ENCODE peak calls at places on chromosomes 12 and 14, in ten cellular contexts. M is NT2/D1; Y is lung; Q is heart left ventricle; T is PC-3; B is fibroblast of pulmonary artery; H is A549; U is fibroblast of mammary gland; C is fibroblast of lung; V is CD4-positive, CD25-positive, alpha-beta regulatory T cell. R is an unnamed sample.
A peak's percentile ranks its signal among the peaks of the same experiment; 100 is the strongest.

GRCh38 chr14:100221419-100222218 is 17.3 kb upstream of the YY1 start:
- DNase-seq in M (no peak), Y (peak; percentile 49), Q (peak; percentile 49), T (peak; percentile 55), B (peak; percentile 49), H (no peak), U (peak; percentile 55), C (peak; percentile 67), V (peak; percentile 73), R (peak; percentile 73)

GRCh38 chr14:61025239-61026223 is 44.5 kb downstream of the SLC38A6 start:
- DNase-seq in M (peak; percentile 30), Y (peak; percentile 45), Q (peak; percentile 44), T (peak; percentile 96), B (peak; percentile 85), H (peak; percentile 76), U (peak; percentile 82), C (peak; percentile 75), V (peak; percentile 48), R (peak; percentile 96)

GRCh38 chr12:113332688-113333087 is 2.2 kb downstream of the SLC8B1 start:
- DNase-seq in M (no peak), Y (no peak), Q (no peak), T (no peak), B (no peak), H (no peak), U (no peak), C (no peak), V (no peak), R (no peak)

GRCh38 chr12:96041181-96041580 is 5.8 kb upstream of the LTA4H start:
- DNase-seq in M (no peak), Y (no peak), Q (no peak), T (no peak), B (no peak), H (no peak), U (no peak), C (no peak), V (no peak), R (no peak)

GRCh38 chr14:105733081-105734065 is 207.0 kb downstream of the TMEM121 start:
- DNase-seq in M (no peak), Y (no peak), Q (no peak), T (no peak), B (no peak), H (no peak), U (no peak), C (no peak), V (no peak), R (peak; percentile 65)

GRCh38 chr12:67701121-67701520 is 52.6 kb downstream of the DYRK2 start:
- DNase-seq in M (no peak), Y (no peak), Q (no peak), T (peak; percentile 55), B (no peak), H (no peak), U (peak; percentile 75), C (peak; percentile 52), V (no peak), R (no peak)

GRCh38 chr12:132561784-132562156 is 48.6 kb downstream of the LRCOL1 start:
- DNase-seq in M (peak; percentile 28), Y (no peak), Q (no peak), T (peak; percentile 46), B (no peak), H (peak; percentile 54), U (peak; percentile 13), C (no peak), V (no peak), R (peak; percentile 77)

GRCh38 chr12:20588057-20588456 is 107.1 kb upstream of the SLCO1C1 start:
- DNase-seq in M (no peak), Y (no peak), Q (no peak), T (no peak), B (no peak), H (no peak), U (no peak), C (no peak), V (no peak), R (no peak)

GRCh38 chr12:57615637-57616036 is 4.4 kb downstream of the ARHGEF25 start:
- DNase-seq in M (no peak), Y (no peak), Q (no peak), T (no peak), B (no peak), H (no peak), U (no peak), C (no peak), V (no peak), R (no peak)

GRCh38 chr12:5165296-5165970 is 121.8 kb downstream of the KCNA5 start:
- DNase-seq in M (no peak), Y (no peak), Q (no peak), T (peak; percentile 28), B (no peak), H (no peak), U (no peak), C (no peak), V (no peak), R (no peak)

GRCh38 chr12:113244015-113244983 is 23.0 kb downstream of the TPCN1 start:
- DNase-seq in M (no peak), Y (peak; percentile 86), Q (peak; percentile 84), T (peak; percentile 86), B (peak; percentile 49), H (no peak), U (no peak), C (no peak), V (no peak), R (no peak)

DNA sequence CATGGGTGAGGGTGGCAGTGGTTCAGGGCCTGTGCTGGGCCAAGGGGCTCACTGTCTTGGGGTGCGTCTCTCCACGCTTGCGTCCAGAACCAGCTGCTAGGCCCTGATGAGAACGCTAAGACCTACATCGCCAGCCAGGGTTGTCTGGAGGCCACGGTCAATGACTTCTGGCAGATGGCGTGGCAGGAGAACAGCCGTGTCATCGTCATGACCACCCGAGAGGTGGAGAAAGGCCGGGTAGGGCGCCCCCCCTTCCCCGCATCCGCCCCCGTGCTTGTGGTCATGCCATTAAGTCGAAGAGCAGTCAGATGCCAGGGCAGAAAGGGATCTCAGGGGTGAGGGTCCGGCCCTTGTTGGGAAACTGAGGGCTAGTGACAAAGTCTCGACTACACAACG is 5.2 kb downstream of the PTPN6 start:
- DNase-seq in M (no peak), Y (no peak), Q (no peak), T (no peak), B (no peak), H (no peak), U (no peak), C (no peak), V (no peak), R (no peak)
- H3K4me3 ChIP-seq in M (no peak overlapping the region), Y (no peak overlapping the region), Q (no peak overlapping the region), T (no peak overlapping the region), B (no peak overlapping the region), H (no peak overlapping the region), U (no peak overlapping the region), C (no peak overlapping the region), V (no peak overlapping the region), R (no peak overlapping the region)

GRCh38 chr14:95523818-95524448 is 7.5 kb upstream of the SYNE3 start:
- DNase-seq in M (no peak), Y (peak; percentile 57), Q (peak; percentile 44), T (no peak), B (peak; percentile 76), H (no peak), U (peak; percentile 65), C (no peak), V (no peak), R (peak; percentile 68)
- H3K4me3 ChIP-seq in M (no peak overlapping the region), Y (no peak overlapping the region), Q (no peak overlapping the region), T (no peak overlapping the region), B (no peak overlapping the region), H (no peak overlapping the region), U (no peak overlapping the region), C (no peak overlapping the region), V (peak overlapping the region; percentile 76), R (peak overlapping the region; percentile 9)

GRCh38 chr12:94983321-94983720 is 20.2 kb downstream of the NDUFA12 start:
- DNase-seq in M (no peak), Y (no peak), Q (no peak), T (no peak), B (no peak), H (no peak), U (no peak), C (peak; percentile 73), V (no peak), R (no peak)

GRCh38 chr12:94982456-94982855 is 21.0 kb downstream of the NDUFA12 start:
- DNase-seq in M (no peak), Y (no peak), Q (no peak), T (no peak), B (no peak), H (no peak), U (no peak), C (peak; percentile 45), V (no peak), R (peak; percentile 60)

GRCh38 chr12:94977766-94978468 is 25.6 kb downstream of the NDUFA12 start:
- DNase-seq in M (no peak), Y (no peak), Q (no peak), T (no peak), B (no peak), H (no peak), U (no peak), C (no peak), V (no peak), R (no peak)

GRCh38 chr12:94979941-94980340 is 23.6 kb downstream of the NDUFA12 start:
- DNase-seq in M (no peak), Y (no peak), Q (no peak), T (no peak), B (no peak), H (no peak), U (no peak), C (no peak), V (no peak), R (no peak)

DNA sequence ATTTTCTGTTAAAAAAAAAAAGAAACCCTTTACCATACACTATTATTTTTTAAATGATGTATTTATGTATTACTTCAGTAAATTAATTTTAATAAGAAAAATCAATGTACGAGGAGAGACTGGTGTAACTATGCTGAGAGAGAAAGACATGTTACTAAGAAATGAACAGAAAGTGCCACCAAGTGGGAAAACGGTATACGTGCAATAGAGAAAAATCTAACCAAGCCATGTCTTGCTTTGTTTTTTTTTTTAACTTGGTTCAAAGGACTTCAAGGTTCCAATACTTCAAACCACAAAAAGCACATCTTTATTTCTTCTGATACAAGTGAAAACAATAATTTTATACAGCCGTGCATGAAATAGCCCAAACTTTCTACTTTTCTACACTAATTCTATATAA is 22.9 kb downstream of the NDUFA12 start:
- DNase-seq in M (no peak), Y (no peak), Q (no peak), T (peak; percentile 2), B (peak; percentile 42), H (peak; percentile 30), U (peak; percentile 41), C (peak; percentile 22), V (no peak), R (peak; percentile 58)
- H3K4me3 ChIP-seq in M (no peak overlapping the region), Y (no peak overlapping the region), Q (no peak overlapping the region), T (no peak overlapping the region), B (no peak overlapping the region), H (no peak overlapping the region), U (no peak overlapping the region), C (no peak overlapping the region), V (no peak overlapping the region), R (no peak overlapping the region)

DNA sequence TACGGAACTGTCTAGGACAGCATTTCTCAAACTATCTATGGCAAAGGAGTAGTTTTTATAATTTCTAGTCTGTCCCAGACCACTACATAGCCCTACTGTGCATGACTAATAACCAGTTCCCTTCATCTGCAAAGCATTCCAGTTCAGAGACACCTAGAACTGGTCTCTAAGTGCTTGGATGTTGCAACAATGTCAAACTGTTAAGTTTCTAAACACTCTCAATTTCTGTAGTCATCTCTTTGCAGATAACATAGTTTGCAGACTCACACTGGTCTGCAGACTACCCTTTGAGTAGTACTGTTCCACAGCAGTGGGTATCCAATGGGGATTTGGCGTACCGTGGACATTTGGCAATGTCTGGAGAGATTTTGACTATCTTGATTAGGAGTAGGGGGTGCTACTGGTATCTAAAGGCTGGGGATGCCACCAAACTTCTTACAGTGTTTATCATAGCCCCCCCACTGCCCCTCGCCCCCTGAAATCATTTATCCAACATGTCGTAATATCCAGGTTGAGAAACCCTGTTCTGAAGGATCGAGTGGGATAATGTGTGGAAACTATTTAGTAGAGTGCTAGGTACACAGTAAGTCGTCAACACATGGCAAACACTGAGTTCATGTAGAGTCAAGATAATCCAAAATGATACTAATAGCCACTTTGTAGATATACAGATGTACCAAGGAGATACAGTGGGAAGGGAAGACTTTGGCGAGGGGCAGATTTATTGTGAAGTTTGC is 1.7 kb downstream of the C12orf76 start:
- DNase-seq in M (no peak), Y (no peak), Q (no peak), T (no peak), B (no peak), H (no peak), U (peak; percentile 28), C (no peak), V (no peak), R (no peak)
- H3K4me3 ChIP-seq in M (no peak overlapping the region), Y (no peak overlapping the region), Q (no peak overlapping the region), T (peak overlapping the region; percentile 87), B (no peak overlapping the region), H (peak overlapping the region; percentile 86), U (no peak overlapping the region), C (no peak overlapping the region), V (peak overlapping the region; percentile 97), R (peak overlapping the region; percentile 90)